ENCODE peak calls at places on chromosomes 5 and 9, in seven cellular contexts. K is aorta, J is frontal cortex, C is AG10803, P is astrocyte, U is amniotic stem cell, L is Right ventricle myocardium superior. S is an unnamed sample.

GRCh38 chr5:41871866-41872265 is 1.6 kb upstream of the OXCT1 start:
- DNase-seq in L (no peak), K (no peak), P (peak; percentile 77), U (peak; percentile 68), C (peak; percentile 28), J (peak; percentile 16), S (peak; percentile 76)

GRCh38 chr5:32071351-32071944 is 102.7 kb downstream of the GOLPH3 start:
- DNase-seq in P (peak; percentile 31), C (peak; percentile 37), U (no peak), J (no peak), L (no peak), K (no peak), S (no peak)

GRCh38 chr9:34823778-34824177 is 113.8 kb upstream of the CCL21 start:
- DNase-seq in L (no peak), K (no peak), J (no peak), P (no peak), C (no peak), U (no peak), S (no peak)

GRCh38 chr9:108093773-108094675 is 604.5 kb upstream of the KLF4 start:
- DNase-seq in U (no peak), P (peak; percentile 98), J (no peak), C (no peak), L (no peak), K (no peak), S (peak; percentile 22)

GRCh38 chr9:123310551-123311249 is 42.3 kb upstream of the STRBP start:
- DNase-seq in K (no peak), J (no peak), P (no peak), U (no peak), L (no peak), C (no peak), S (no peak)

GRCh38 chr5:172452398-172453205 is 1.7 kb downstream of the SH3PXD2B start:
- DNase-seq in U (no peak), C (peak; percentile 71), P (peak; percentile 75), K (no peak), L (no peak), J (no peak), S (no peak)

GRCh38 chr5:95731571-95732554 is 727 bp downstream of the RHOBTB3 start:
- DNase-seq in L (peak; percentile 78), J (no peak), K (peak; percentile 87), U (no peak), C (peak; percentile 52), P (peak; percentile 37), S (peak; percentile 39)

GRCh38 chr9:92035687-92036410 is 79.4 kb downstream of the SPTLC1 start:
- DNase-seq in L (no peak), C (peak; percentile 87), K (no peak), P (no peak), J (no peak), U (no peak), S (no peak)

GRCh38 chr9:14723301-14723700 is 768 bp upstream of the CER1 start:
- DNase-seq in K (no peak), L (no peak), P (no peak), C (no peak), J (no peak), U (no peak), S (no peak)

GRCh38 chr5:126650463-126650862 is 49.7 kb downstream of the PHAX start:
- DNase-seq in J (no peak), K (no peak), U (no peak), P (no peak), L (no peak), C (no peak), S (no peak)

GRCh38 chr5:9149988-9150387 is 395.9 kb downstream of the SEMA5A start:
- DNase-seq in K (no peak), L (no peak), U (no peak), C (peak; percentile 73), J (no peak), P (peak; percentile 90), S (no peak)

GRCh38 chr5:56812110-56812509 is 3.2 kb upstream of the MAP3K1 start:
- DNase-seq in P (no peak), L (no peak), K (no peak), J (no peak), U (no peak), C (no peak), S (no peak)

GRCh38 chr5:5340206-5340729 is 82.2 kb upstream of the ICE1 start:
- DNase-seq in U (no peak), C (peak; percentile 95), J (peak; percentile 41), K (peak; percentile 91), L (peak; percentile 56), P (peak; percentile 95), S (peak; percentile 22)

GRCh38 chr9:100785946-100786345 is 208.1 kb downstream of the CAVIN4 start:
- DNase-seq in L (no peak), C (no peak), K (no peak), P (no peak), J (no peak), U (no peak), S (no peak)

GRCh38 chr9:99509900-99510299 is 287.8 kb downstream of the SEC61B start:
- DNase-seq in U (no peak), C (no peak), J (no peak), L (no peak), K (no peak), P (no peak), S (no peak)

GRCh38 chr5:107023732-107024131 is 647.0 kb downstream of the EFNA5 start:
- DNase-seq in P (no peak), C (no peak), J (no peak), U (no peak), L (no peak), K (no peak), S (no peak)

GRCh38 chr5:89342106-89342876 is 459.3 kb upstream of the MEF2C start:
- DNase-seq in L (no peak), U (peak; percentile 77), J (no peak), P (peak; percentile 95), C (peak; percentile 97), K (no peak), S (no peak)